ENCODE peak calls at places on chromosomes 2 and 18, in five cellular contexts. One of them, this sample, is unnamed. For H3K4me1, the result is how much of the 10 kb centered on the place peaks cover.

GRCh38 chr18:3625717-3626091 is 175.7 kb downstream of the TGIF1 start:
- DNase-seq in PC-3: peak
- DNase-seq in neuronal stem cell: no peak
- DNase-seq in sigmoid colon: no peak
- DNase-seq in GM23248: no peak
- DNase-seq in this sample: no peak

GRCh38 chr2:2935445-2936149 is 442.0 kb downstream of the EIPR1 start:
- DNase-seq in PC-3: no peak
- DNase-seq in neuronal stem cell: no peak
- DNase-seq in sigmoid colon: no peak
- DNase-seq in GM23248: no peak
- DNase-seq in this sample: no peak

GRCh38 chr2:235642446-235643107 is 148.7 kb downstream of the AGAP1 start:
- DNase-seq in PC-3: no peak
- DNase-seq in neuronal stem cell: no peak
- DNase-seq in sigmoid colon: no peak
- DNase-seq in GM23248: peak
- DNase-seq in this sample: peak

GRCh38 chr2:120956486-120957156 is 221.0 kb downstream of the GLI2 start:
- DNase-seq in PC-3: no peak
- DNase-seq in neuronal stem cell: no peak
- DNase-seq in sigmoid colon: no peak
- DNase-seq in GM23248: no peak
- DNase-seq in this sample: no peak

GRCh38 chr2:241134711-241135110 is 14.6 kb downstream of the PASK start:
- DNase-seq in PC-3: no peak
- DNase-seq in neuronal stem cell: no peak
- DNase-seq in sigmoid colon: peak
- DNase-seq in GM23248: no peak
- DNase-seq in this sample: no peak

GRCh38 chr18:25113081-25113480 is 238.9 kb downstream of the ZNF521 start:
- DNase-seq in PC-3: no peak
- DNase-seq in neuronal stem cell: no peak
- DNase-seq in sigmoid colon: no peak
- DNase-seq in GM23248: no peak
- DNase-seq in this sample: peak

GRCh38 chr2:105417789-105418475 is 19.1 kb upstream of the FHL2 start:
- DNase-seq in PC-3: peak
- DNase-seq in neuronal stem cell: no peak
- DNase-seq in sigmoid colon: no peak
- DNase-seq in GM23248: peak
- DNase-seq in this sample: no peak

GRCh38 chr18:79458131-79458838 is 62.6 kb downstream of the NFATC1 start:
- DNase-seq in PC-3: peak
- DNase-seq in neuronal stem cell: peak
- DNase-seq in sigmoid colon: peak
- DNase-seq in GM23248: peak
- DNase-seq in this sample: no peak

GRCh38 chr2:216911886-216912285 is 52.0 kb upstream of the TNP1 start:
- DNase-seq in PC-3: peak
- DNase-seq in neuronal stem cell: no peak
- DNase-seq in sigmoid colon: no peak
- DNase-seq in GM23248: peak
- DNase-seq in this sample: no peak

GRCh38 chr2:227472265-227473018 is 486 bp downstream of the AGFG1 start:
- DNase-seq in PC-3: peak
- DNase-seq in neuronal stem cell: no peak
- DNase-seq in sigmoid colon: peak
- DNase-seq in GM23248: peak
- DNase-seq in this sample: peak

GRCh38 chr2:170324640-170325046 is 146.7 kb downstream of the MYO3B start:
- DNase-seq in PC-3: peak
- DNase-seq in neuronal stem cell: peak
- DNase-seq in sigmoid colon: no peak
- DNase-seq in GM23248: peak
- DNase-seq in this sample: peak

GRCh38 chr18:79068299-79068945 is 772 bp upstream of the ATP9B start:
- DNase-seq in PC-3: no peak
- DNase-seq in neuronal stem cell: no peak
- DNase-seq in sigmoid colon: no peak
- DNase-seq in GM23248: peak
- DNase-seq in this sample: peak

GRCh38 chr2:214604861-214605260 is 194.0 kb downstream of the VWC2L start:
- DNase-seq in PC-3: peak
- DNase-seq in neuronal stem cell: no peak
- DNase-seq in sigmoid colon: no peak
- DNase-seq in GM23248: peak
- DNase-seq in this sample: peak

GRCh38 chr18:60676807-60677206 is 304.2 kb upstream of the MC4R start:
- DNase-seq in PC-3: no peak
- DNase-seq in neuronal stem cell: no peak
- DNase-seq in sigmoid colon: no peak
- DNase-seq in GM23248: no peak
- DNase-seq in this sample: peak

DNA sequence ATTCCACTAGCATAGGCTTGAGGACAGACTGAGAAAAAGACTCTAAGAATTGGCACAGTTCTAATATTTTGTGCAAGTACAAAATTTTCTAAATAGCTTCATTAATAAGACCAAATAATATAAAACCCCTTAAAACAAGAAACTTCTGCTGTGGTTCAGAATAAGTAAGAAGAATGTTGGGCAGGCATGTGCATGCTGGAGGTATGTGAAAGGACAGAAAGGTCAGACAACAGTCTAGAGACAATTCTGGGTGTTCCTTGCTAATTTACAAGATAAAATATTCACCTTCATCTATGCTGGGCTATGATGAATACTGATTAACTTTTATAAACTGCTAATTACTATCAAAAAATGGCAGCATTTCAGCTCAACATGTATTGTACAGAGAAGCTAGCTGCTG is 14.9 kb downstream of the CEBPZOS start:
- DNase-seq in PC-3: no peak
- DNase-seq in neuronal stem cell: no peak
- DNase-seq in sigmoid colon: no peak
- DNase-seq in GM23248: no peak
- DNase-seq in this sample: no peak
- H3K4me1 ChIP-seq in PC-3: under half
- H3K4me1 ChIP-seq in neuronal stem cell: under half
- H3K4me1 ChIP-seq in sigmoid colon: under half
- H3K4me1 ChIP-seq in GM23248: under half
- H3K4me1 ChIP-seq in this sample: under half

GRCh38 chr2:163715199-163715598 is 20.6 kb downstream of the FIGN start:
- DNase-seq in PC-3: no peak
- DNase-seq in neuronal stem cell: no peak
- DNase-seq in sigmoid colon: no peak
- DNase-seq in GM23248: no peak
- DNase-seq in this sample: peak
- H3K4me1 ChIP-seq in PC-3: under half
- H3K4me1 ChIP-seq in neuronal stem cell: half or more
- H3K4me1 ChIP-seq in sigmoid colon: under half
- H3K4me1 ChIP-seq in GM23248: under half
- H3K4me1 ChIP-seq in this sample: half or more

GRCh38 chr2:50606860-50607259 is 425.1 kb downstream of the NRXN1 start:
- DNase-seq in PC-3: peak
- DNase-seq in neuronal stem cell: no peak
- DNase-seq in sigmoid colon: no peak
- DNase-seq in GM23248: peak
- DNase-seq in this sample: no peak

GRCh38 chr2:50613161-50613560 is 418.8 kb downstream of the NRXN1 start:
- DNase-seq in PC-3: peak
- DNase-seq in neuronal stem cell: no peak
- DNase-seq in sigmoid colon: no peak
- DNase-seq in GM23248: no peak
- DNase-seq in this sample: no peak

GRCh38 chr2:50611261-50612020 is 420.5 kb downstream of the NRXN1 start:
- DNase-seq in PC-3: no peak
- DNase-seq in neuronal stem cell: no peak
- DNase-seq in sigmoid colon: no peak
- DNase-seq in GM23248: no peak
- DNase-seq in this sample: no peak

GRCh38 chr2:50607746-50608145 is 424.2 kb downstream of the NRXN1 start:
- DNase-seq in PC-3: no peak
- DNase-seq in neuronal stem cell: no peak
- DNase-seq in sigmoid colon: no peak
- DNase-seq in GM23248: no peak
- DNase-seq in this sample: no peak
- H3K4me1 ChIP-seq in PC-3: under half
- H3K4me1 ChIP-seq in neuronal stem cell: under half
- H3K4me1 ChIP-seq in sigmoid colon: under half
- H3K4me1 ChIP-seq in GM23248: under half
- H3K4me1 ChIP-seq in this sample: under half

DNA sequence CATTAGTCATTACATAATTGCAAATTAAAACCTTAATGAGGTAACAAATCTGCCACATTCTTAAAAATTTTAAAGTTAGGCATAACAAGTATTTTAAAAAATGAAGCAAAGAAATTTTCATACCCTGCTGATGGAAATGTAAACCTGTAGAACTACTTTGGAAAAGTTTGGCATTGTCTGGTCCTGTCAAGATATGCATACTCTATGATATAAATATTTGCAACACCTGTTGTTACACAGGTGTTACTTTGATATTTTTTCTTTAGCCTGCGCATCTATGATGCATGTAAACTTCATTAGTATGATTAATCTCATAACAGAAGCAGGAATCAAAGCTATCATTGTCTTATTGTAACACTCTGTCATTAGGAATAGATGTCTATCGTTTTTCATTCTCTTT is 634.3 kb downstream of the TRIB2 start:
- DNase-seq in PC-3: no peak
- DNase-seq in neuronal stem cell: no peak
- DNase-seq in sigmoid colon: no peak
- DNase-seq in GM23248: no peak
- DNase-seq in this sample: no peak
- H3K4me1 ChIP-seq in PC-3: under half
- H3K4me1 ChIP-seq in neuronal stem cell: under half
- H3K4me1 ChIP-seq in sigmoid colon: under half
- H3K4me1 ChIP-seq in GM23248: under half
- H3K4me1 ChIP-seq in this sample: under half

DNA sequence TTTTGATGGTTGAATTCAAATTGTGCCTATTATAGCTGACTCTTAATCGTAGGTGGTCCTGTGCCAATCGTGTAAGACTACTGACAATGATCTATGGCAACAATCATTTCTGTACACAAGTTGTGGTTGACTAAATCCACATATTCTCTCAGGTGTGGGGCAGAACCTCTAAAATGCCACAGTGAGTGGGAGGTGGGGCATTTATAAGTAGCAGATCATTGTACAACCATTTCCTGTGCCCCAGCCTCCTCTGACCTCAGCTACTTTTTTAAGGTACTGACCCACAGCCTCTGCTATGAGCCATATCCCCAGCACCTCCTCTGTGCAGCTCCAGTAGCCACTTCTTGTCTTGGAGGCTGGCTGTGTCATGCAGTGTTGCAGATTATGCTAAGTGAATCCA is 48.6 kb upstream of the RAPH1 start:
- DNase-seq in PC-3: peak
- DNase-seq in neuronal stem cell: no peak
- DNase-seq in sigmoid colon: no peak
- DNase-seq in GM23248: peak
- DNase-seq in this sample: no peak
- H3K4me1 ChIP-seq in PC-3: half or more
- H3K4me1 ChIP-seq in neuronal stem cell: under half
- H3K4me1 ChIP-seq in sigmoid colon: under half
- H3K4me1 ChIP-seq in GM23248: half or more
- H3K4me1 ChIP-seq in this sample: under half

DNA sequence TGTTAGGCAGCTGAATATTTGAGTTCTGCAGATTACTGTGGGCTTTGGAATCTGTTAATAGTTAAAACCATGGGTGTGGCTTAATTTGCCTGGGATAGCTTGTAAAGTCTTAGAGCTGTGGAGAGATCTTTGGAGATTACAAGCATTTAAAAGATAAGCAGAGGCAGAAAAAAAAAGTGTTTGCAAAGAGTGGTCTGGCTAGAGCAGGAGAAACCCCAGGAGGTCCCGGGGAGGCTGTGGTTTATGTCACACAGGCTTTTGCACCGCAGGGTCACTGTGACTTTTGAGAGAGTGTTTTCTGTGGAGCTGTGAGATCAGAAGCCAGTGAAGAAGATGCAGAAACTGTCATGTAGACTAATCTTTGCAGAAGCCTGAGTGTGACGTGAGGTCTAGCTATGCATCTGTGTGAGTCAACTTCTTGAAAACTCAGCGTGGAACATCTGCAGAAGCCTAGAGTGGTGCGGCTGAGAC is 49.0 kb downstream of the SETBP1 start:
- DNase-seq in PC-3: no peak
- DNase-seq in neuronal stem cell: no peak
- DNase-seq in sigmoid colon: no peak
- DNase-seq in GM23248: peak
- DNase-seq in this sample: no peak
- H3K4me1 ChIP-seq in PC-3: under half
- H3K4me1 ChIP-seq in neuronal stem cell: under half
- H3K4me1 ChIP-seq in sigmoid colon: half or more
- H3K4me1 ChIP-seq in GM23248: half or more
- H3K4me1 ChIP-seq in this sample: under half

GRCh38 chr2:96097951-96098823 is 18.2 kb downstream of the ADRA2B start:
- DNase-seq in PC-3: no peak
- DNase-seq in neuronal stem cell: no peak
- DNase-seq in sigmoid colon: peak
- DNase-seq in GM23248: no peak
- DNase-seq in this sample: no peak
- H3K4me1 ChIP-seq in PC-3: under half
- H3K4me1 ChIP-seq in neuronal stem cell: under half
- H3K4me1 ChIP-seq in sigmoid colon: under half
- H3K4me1 ChIP-seq in GM23248: under half
- H3K4me1 ChIP-seq in this sample: under half

GRCh38 chr2:20626698-20627471 is 24.0 kb downstream of the HS1BP3 start:
- DNase-seq in PC-3: no peak
- DNase-seq in neuronal stem cell: no peak
- DNase-seq in sigmoid colon: peak
- DNase-seq in GM23248: no peak
- DNase-seq in this sample: no peak
- H3K4me1 ChIP-seq in PC-3: under half
- H3K4me1 ChIP-seq in neuronal stem cell: under half
- H3K4me1 ChIP-seq in sigmoid colon: under half
- H3K4me1 ChIP-seq in GM23248: under half
- H3K4me1 ChIP-seq in this sample: under half

GRCh38 chr2:42214669-42215068 is 45.5 kb downstream of the EML4 start:
- DNase-seq in PC-3: no peak
- DNase-seq in neuronal stem cell: no peak
- DNase-seq in sigmoid colon: no peak
- DNase-seq in GM23248: peak
- DNase-seq in this sample: no peak
- H3K4me1 ChIP-seq in PC-3: under half
- H3K4me1 ChIP-seq in neuronal stem cell: under half
- H3K4me1 ChIP-seq in sigmoid colon: under half
- H3K4me1 ChIP-seq in GM23248: under half
- H3K4me1 ChIP-seq in this sample: under half

DNA sequence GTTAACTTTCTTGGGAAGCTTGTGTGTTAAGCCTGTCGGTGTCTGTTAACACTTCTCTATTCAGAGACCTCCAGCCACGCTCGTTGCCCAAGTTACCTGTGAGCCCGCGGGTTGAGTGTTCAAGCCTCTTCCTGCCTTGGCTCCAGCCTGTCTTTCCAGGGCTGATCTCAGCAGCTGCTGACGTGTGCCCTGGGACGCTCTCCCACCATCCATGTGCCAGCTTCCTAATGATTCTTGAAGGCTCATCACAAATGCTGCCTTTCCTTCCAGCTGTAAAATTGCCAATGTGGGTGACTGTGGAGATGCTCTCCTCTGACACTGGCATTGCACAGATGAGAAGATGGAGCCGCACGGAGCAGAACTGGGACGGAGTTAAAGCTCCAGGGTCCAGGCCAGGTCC is 6.1 kb downstream of the RNF144A start:
- DNase-seq in PC-3: no peak
- DNase-seq in neuronal stem cell: no peak
- DNase-seq in sigmoid colon: no peak
- DNase-seq in GM23248: no peak
- DNase-seq in this sample: no peak
- H3K4me1 ChIP-seq in PC-3: under half
- H3K4me1 ChIP-seq in neuronal stem cell: under half
- H3K4me1 ChIP-seq in sigmoid colon: under half
- H3K4me1 ChIP-seq in GM23248: under half
- H3K4me1 ChIP-seq in this sample: under half

This sample was measured in GM23338.